ENCODE peak calls at places on chromosome 18, in nine cellular contexts. One of them, this sample, is unnamed. For H3K27me3, the result is how much of the 10 kb centered on the place peaks cover.

GRCh38 chr18:24011095-24011917 is 3.2 kb upstream of the TTC39C start:
- DNase-seq in brain microvascular endothelial cell: no peak
- DNase-seq in BE2C: no peak
- DNase-seq in HL-60: no peak
- DNase-seq in GM23338: no peak
- DNase-seq in IMR-90: no peak
- DNase-seq in transverse colon: no peak
- DNase-seq in heart right ventricle: no peak
- DNase-seq in fibroblast of lung: no peak
- DNase-seq in this sample: no peak

GRCh38 chr18:58903533-58903932 is 38.9 kb downstream of the ZNF532 start:
- DNase-seq in GM23338: no peak
- DNase-seq in brain microvascular endothelial cell: no peak
- DNase-seq in HL-60: no peak
- DNase-seq in IMR-90: no peak
- DNase-seq in transverse colon: no peak
- DNase-seq in heart right ventricle: no peak
- DNase-seq in BE2C: no peak
- DNase-seq in fibroblast of lung: no peak
- DNase-seq in this sample: no peak

GRCh38 chr18:54358495-54358793 is 738 bp downstream of the C18orf54 start:
- DNase-seq in heart right ventricle: no peak
- DNase-seq in fibroblast of lung: peak
- DNase-seq in HL-60: no peak
- DNase-seq in BE2C: no peak
- DNase-seq in GM23338: no peak
- DNase-seq in transverse colon: no peak
- DNase-seq in brain microvascular endothelial cell: peak
- DNase-seq in IMR-90: peak
- DNase-seq in this sample: no peak

GRCh38 chr18:70322928-70323327 is 34.1 kb downstream of the SOCS6 start:
- DNase-seq in BE2C: no peak
- DNase-seq in fibroblast of lung: peak
- DNase-seq in GM23338: no peak
- DNase-seq in heart right ventricle: no peak
- DNase-seq in IMR-90: peak
- DNase-seq in HL-60: no peak
- DNase-seq in brain microvascular endothelial cell: peak
- DNase-seq in transverse colon: no peak
- DNase-seq in this sample: peak

GRCh38 chr18:37188016-37188791 is 359.3 kb downstream of the KIAA1328 start:
- DNase-seq in HL-60: no peak
- DNase-seq in GM23338: no peak
- DNase-seq in IMR-90: peak
- DNase-seq in BE2C: no peak
- DNase-seq in fibroblast of lung: no peak
- DNase-seq in heart right ventricle: no peak
- DNase-seq in transverse colon: no peak
- DNase-seq in brain microvascular endothelial cell: no peak
- DNase-seq in this sample: no peak

GRCh38 chr18:31497711-31498449 is at the start of gene DSG2:
- DNase-seq in GM23338: peak
- DNase-seq in transverse colon: peak
- DNase-seq in IMR-90: no peak
- DNase-seq in brain microvascular endothelial cell: no peak
- DNase-seq in fibroblast of lung: no peak
- DNase-seq in HL-60: peak
- DNase-seq in BE2C: peak
- DNase-seq in heart right ventricle: peak
- DNase-seq in this sample: no peak

GRCh38 chr18:31268985-31269406 is 49.0 kb upstream of the DSG1 start:
- DNase-seq in transverse colon: no peak
- DNase-seq in IMR-90: no peak
- DNase-seq in GM23338: no peak
- DNase-seq in fibroblast of lung: no peak
- DNase-seq in heart right ventricle: no peak
- DNase-seq in HL-60: no peak
- DNase-seq in BE2C: no peak
- DNase-seq in brain microvascular endothelial cell: no peak
- DNase-seq in this sample: no peak

GRCh38 chr18:41967680-41968079 is 12.6 kb downstream of the PIK3C3 start:
- DNase-seq in heart right ventricle: no peak
- DNase-seq in brain microvascular endothelial cell: no peak
- DNase-seq in HL-60: no peak
- DNase-seq in fibroblast of lung: peak
- DNase-seq in GM23338: no peak
- DNase-seq in IMR-90: no peak
- DNase-seq in transverse colon: no peak
- DNase-seq in BE2C: no peak
- DNase-seq in this sample: no peak

GRCh38 chr18:45119888-45120287 is 439.2 kb downstream of the SETBP1 start:
- DNase-seq in HL-60: no peak
- DNase-seq in transverse colon: no peak
- DNase-seq in brain microvascular endothelial cell: no peak
- DNase-seq in GM23338: no peak
- DNase-seq in heart right ventricle: no peak
- DNase-seq in BE2C: peak
- DNase-seq in fibroblast of lung: no peak
- DNase-seq in IMR-90: no peak
- DNase-seq in this sample: no peak

GRCh38 chr18:3233433-3234168 is 13.8 kb upstream of the MYOM1 start:
- DNase-seq in IMR-90: no peak
- DNase-seq in brain microvascular endothelial cell: no peak
- DNase-seq in transverse colon: no peak
- DNase-seq in HL-60: no peak
- DNase-seq in heart right ventricle: no peak
- DNase-seq in fibroblast of lung: no peak
- DNase-seq in GM23338: no peak
- DNase-seq in BE2C: no peak
- DNase-seq in this sample: no peak

GRCh38 chr18:13070460-13070859 is 79.3 kb downstream of the CEP192 start:
- DNase-seq in IMR-90: peak
- DNase-seq in GM23338: no peak
- DNase-seq in BE2C: no peak
- DNase-seq in fibroblast of lung: peak
- DNase-seq in transverse colon: no peak
- DNase-seq in brain microvascular endothelial cell: no peak
- DNase-seq in HL-60: no peak
- DNase-seq in heart right ventricle: no peak
- DNase-seq in this sample: no peak

GRCh38 chr18:6980363-6980762 is 137.2 kb downstream of the LAMA1 start:
- DNase-seq in HL-60: no peak
- DNase-seq in brain microvascular endothelial cell: no peak
- DNase-seq in transverse colon: no peak
- DNase-seq in BE2C: no peak
- DNase-seq in GM23338: no peak
- DNase-seq in IMR-90: no peak
- DNase-seq in fibroblast of lung: no peak
- DNase-seq in heart right ventricle: no peak
- DNase-seq in this sample: no peak

GRCh38 chr18:6979954-6980353 is 137.6 kb downstream of the LAMA1 start:
- DNase-seq in transverse colon: no peak
- DNase-seq in GM23338: no peak
- DNase-seq in fibroblast of lung: no peak
- DNase-seq in heart right ventricle: no peak
- DNase-seq in brain microvascular endothelial cell: no peak
- DNase-seq in BE2C: no peak
- DNase-seq in IMR-90: no peak
- DNase-seq in HL-60: no peak
- DNase-seq in this sample: no peak

GRCh38 chr18:6976935-6977334 is 140.7 kb downstream of the LAMA1 start:
- DNase-seq in IMR-90: no peak
- DNase-seq in fibroblast of lung: no peak
- DNase-seq in HL-60: no peak
- DNase-seq in heart right ventricle: no peak
- DNase-seq in transverse colon: no peak
- DNase-seq in BE2C: no peak
- DNase-seq in brain microvascular endothelial cell: no peak
- DNase-seq in GM23338: no peak
- DNase-seq in this sample: no peak

GRCh38 chr18:6971823-6972478 is 145.6 kb downstream of the LAMA1 start:
- DNase-seq in IMR-90: no peak
- DNase-seq in brain microvascular endothelial cell: no peak
- DNase-seq in fibroblast of lung: no peak
- DNase-seq in HL-60: no peak
- DNase-seq in heart right ventricle: no peak
- DNase-seq in GM23338: no peak
- DNase-seq in transverse colon: no peak
- DNase-seq in BE2C: no peak
- DNase-seq in this sample: no peak

DNA sequence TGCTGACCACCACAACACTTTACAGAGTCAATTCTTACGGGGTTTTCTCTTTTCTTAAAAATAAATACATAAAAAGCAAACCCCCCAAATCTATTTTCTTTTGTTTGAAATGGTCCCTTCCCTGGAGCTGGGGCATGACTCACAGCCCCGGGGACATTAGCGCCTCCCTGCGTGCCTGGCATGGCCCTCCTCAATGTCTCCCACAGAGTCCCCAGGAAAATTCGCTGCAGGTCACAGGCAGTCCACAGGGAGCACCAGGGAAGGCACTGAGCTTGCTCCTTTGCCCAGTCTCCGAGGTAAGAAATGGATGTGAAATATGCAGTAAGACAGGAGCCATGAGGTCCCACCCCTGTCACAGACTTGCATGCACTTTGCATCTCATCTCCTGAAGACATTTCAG is 142.5 kb downstream of the LAMA1 start:
- DNase-seq in BE2C: no peak
- DNase-seq in IMR-90: no peak
- DNase-seq in fibroblast of lung: no peak
- DNase-seq in heart right ventricle: no peak
- DNase-seq in HL-60: no peak
- DNase-seq in GM23338: no peak
- DNase-seq in brain microvascular endothelial cell: no peak
- DNase-seq in transverse colon: no peak
- DNase-seq in this sample: no peak
- H3K27me3 ChIP-seq in BE2C: under half
- H3K27me3 ChIP-seq in IMR-90: under half
- H3K27me3 ChIP-seq in fibroblast of lung: under half
- H3K27me3 ChIP-seq in heart right ventricle: under half
- H3K27me3 ChIP-seq in HL-60: under half
- H3K27me3 ChIP-seq in GM23338: under half
- H3K27me3 ChIP-seq in brain microvascular endothelial cell: under half
- H3K27me3 ChIP-seq in transverse colon: under half
- H3K27me3 ChIP-seq in this sample: under half

DNA sequence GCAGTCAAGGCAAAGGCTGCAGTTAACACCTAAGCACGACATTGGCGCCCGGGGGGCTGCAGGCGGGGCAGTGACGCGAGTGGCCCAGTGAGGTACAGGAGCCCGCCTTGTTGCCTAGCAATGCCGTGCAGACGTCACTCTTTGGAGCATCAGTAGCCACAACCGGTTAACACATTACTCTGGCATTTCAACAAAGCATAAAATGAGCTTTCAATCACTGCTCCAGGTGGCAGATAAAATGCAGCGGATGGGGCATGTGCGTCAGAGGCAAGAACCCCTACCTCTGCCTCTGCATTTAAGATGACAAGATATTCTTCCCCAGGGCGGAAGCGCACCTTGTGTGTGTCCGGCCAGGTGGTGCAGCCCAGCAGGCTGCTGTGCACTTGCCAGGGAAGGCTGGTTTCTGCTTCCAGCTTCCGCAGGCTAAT is 139.4 kb downstream of the MTCL1 start:
- DNase-seq in fibroblast of lung: no peak
- DNase-seq in IMR-90: peak
- DNase-seq in brain microvascular endothelial cell: no peak
- DNase-seq in GM23338: no peak
- DNase-seq in HL-60: no peak
- DNase-seq in BE2C: peak
- DNase-seq in heart right ventricle: no peak
- DNase-seq in transverse colon: no peak
- DNase-seq in this sample: peak
- TF ChIP-seq CTCF in fibroblast of lung: no peak
- TF ChIP-seq CTCF in IMR-90: no peak
- TF ChIP-seq CTCF in brain microvascular endothelial cell: no peak
- TF ChIP-seq CTCF in GM23338: no peak
- TF ChIP-seq CTCF in HL-60: no peak
- TF ChIP-seq CTCF in BE2C: no peak
- TF ChIP-seq CTCF in heart right ventricle: no peak
- TF ChIP-seq CTCF in transverse colon: no peak
- TF ChIP-seq CTCF in this sample: no peak

DNA sequence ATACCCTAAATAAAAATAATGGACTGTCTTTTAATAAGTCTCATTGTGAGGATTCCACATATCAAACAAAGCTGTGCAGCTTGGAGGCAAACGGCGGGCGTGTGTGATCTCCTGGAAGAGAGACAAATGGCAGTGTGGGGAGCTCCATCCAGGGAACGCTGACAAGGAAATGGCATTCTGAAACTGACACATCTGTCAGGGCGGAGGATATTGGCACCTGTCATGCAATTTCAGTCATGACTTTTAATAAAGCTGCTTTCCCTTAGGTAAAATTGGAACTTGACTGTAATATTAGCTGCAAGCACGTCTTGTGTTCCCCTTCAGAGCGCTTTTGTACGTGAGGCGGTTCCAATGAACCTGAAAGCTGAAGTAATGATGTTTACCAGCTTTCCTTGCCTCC is 381.9 kb upstream of the SMIM21 start:
- DNase-seq in HL-60: no peak
- DNase-seq in brain microvascular endothelial cell: no peak
- DNase-seq in fibroblast of lung: no peak
- DNase-seq in heart right ventricle: no peak
- DNase-seq in GM23338: no peak
- DNase-seq in IMR-90: no peak
- DNase-seq in transverse colon: peak
- DNase-seq in BE2C: no peak
- DNase-seq in this sample: no peak
- H3K27me3 ChIP-seq in HL-60: under half
- H3K27me3 ChIP-seq in brain microvascular endothelial cell: under half
- H3K27me3 ChIP-seq in fibroblast of lung: under half
- H3K27me3 ChIP-seq in heart right ventricle: under half
- H3K27me3 ChIP-seq in GM23338: under half
- H3K27me3 ChIP-seq in IMR-90: under half
- H3K27me3 ChIP-seq in transverse colon: under half
- H3K27me3 ChIP-seq in BE2C: under half
- H3K27me3 ChIP-seq in this sample: under half

DNA sequence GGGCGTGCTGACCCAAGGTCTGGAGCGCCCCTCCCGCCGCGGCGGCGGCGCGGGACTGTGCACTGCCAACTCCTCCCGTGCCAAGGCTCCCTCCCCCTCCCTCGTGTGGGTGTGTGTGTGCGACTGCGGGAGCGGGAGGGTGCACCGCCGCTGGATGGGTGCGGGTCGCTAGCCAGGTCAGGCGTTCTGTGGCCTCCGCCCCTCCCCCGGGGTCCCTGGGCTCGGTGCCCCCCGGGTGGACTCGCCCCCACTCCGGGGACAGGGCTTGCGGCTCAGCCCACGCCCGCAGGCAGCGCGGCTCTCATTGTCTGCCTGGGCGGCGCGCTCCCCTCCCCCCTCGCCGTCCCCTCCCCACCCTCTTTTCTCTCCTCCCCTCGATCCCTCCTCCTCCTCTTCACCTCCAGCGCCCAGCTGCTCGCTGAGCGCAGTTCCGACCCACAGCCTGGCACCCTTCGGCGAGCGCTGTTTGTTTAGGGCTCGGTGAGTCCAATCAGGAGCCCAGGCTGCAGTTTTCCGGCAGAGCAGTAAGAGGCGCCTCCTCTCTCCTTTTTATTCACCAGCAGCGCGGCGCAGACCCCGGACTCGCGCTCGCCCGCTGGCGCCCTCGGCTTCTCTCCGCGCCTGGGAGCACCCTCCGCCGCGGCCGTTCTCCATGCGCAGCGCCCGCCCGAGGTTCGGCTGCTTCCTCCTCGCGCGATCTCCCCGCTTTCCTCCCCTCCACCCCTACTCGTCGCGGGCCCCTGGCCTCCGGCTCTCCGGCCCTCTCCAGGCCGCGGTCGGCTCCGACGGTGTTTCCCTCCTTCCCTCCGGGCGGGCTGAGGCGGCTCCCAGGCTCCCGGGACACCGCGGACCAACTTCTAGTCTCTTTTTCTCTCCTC is at the start of gene GATA6:
- DNase-seq in fibroblast of lung: peak
- DNase-seq in GM23338: peak
- DNase-seq in HL-60: peak
- DNase-seq in IMR-90: peak
- DNase-seq in BE2C: peak
- DNase-seq in transverse colon: peak
- DNase-seq in heart right ventricle: peak
- DNase-seq in brain microvascular endothelial cell: peak
- DNase-seq in this sample: peak
- TF ChIP-seq CTCF in fibroblast of lung: peak
- TF ChIP-seq CTCF in GM23338: no peak
- TF ChIP-seq CTCF in HL-60: no peak
- TF ChIP-seq CTCF in IMR-90: peak
- TF ChIP-seq CTCF in BE2C: peak
- TF ChIP-seq CTCF in transverse colon: no peak
- TF ChIP-seq CTCF in heart right ventricle: peak
- TF ChIP-seq CTCF in brain microvascular endothelial cell: peak
- TF ChIP-seq CTCF in this sample: peak

This sample was measured in kidney epithelial cell.